ENCODE peak calls at places on chromosome 12, in seven cellular contexts. H is PC-3, D is GM23248, X is GM23338, G is HCT116, U is MM.1S, V is SK-N-SH. C is an unnamed sample.

GRCh38 chr12:14952295-14952995 is 9.0 kb downstream of the ARHGDIB start:
- DNase-seq in H (peak; percentile 90), D (peak; percentile 98), X (no peak), G (peak; percentile 48), U (peak; percentile 84), V (no peak), C (peak; percentile 77)

GRCh38 chr12:26231930-26232329 is 36.6 kb downstream of the SSPN start:
- DNase-seq in H (no peak), D (no peak), X (no peak), G (no peak), U (no peak), V (no peak), C (no peak)

GRCh38 chr12:117514016-117514415 is 152.6 kb upstream of the NOS1 start:
- DNase-seq in H (no peak), D (no peak), X (peak; percentile 33), G (no peak), U (no peak), V (no peak), C (no peak)

GRCh38 chr12:126668961-126669360 is 1598.0 kb upstream of the TMEM132C start:
- DNase-seq in H (peak; percentile 56), D (peak; percentile 63), X (no peak), G (no peak), U (no peak), V (no peak), C (no peak)

GRCh38 chr12:92466391-92467305 is 236.1 kb upstream of the PLEKHG7 start:
- DNase-seq in H (no peak), D (no peak), X (peak; percentile 74), G (no peak), U (peak; percentile 79), V (no peak), C (peak; percentile 92)

GRCh38 chr12:28088566-28089277 is 101.5 kb upstream of the CCDC91 start:
- DNase-seq in H (no peak), D (peak; percentile 48), X (no peak), G (no peak), U (peak; percentile 33), V (no peak), C (no peak)

GRCh38 chr12:118148287-118148686 is 12.4 kb downstream of the PEBP1 start:
- DNase-seq in H (no peak), D (no peak), X (no peak), G (no peak), U (no peak), V (no peak), C (no peak)

GRCh38 chr12:21190016-21190415 is 59.0 kb downstream of the SLCO1B1 start:
- DNase-seq in H (no peak), D (no peak), X (no peak), G (no peak), U (no peak), V (no peak), C (no peak)

GRCh38 chr12:42846782-42847181 is 257.2 kb upstream of the PRICKLE1 start:
- DNase-seq in H (no peak), D (peak; percentile 64), X (no peak), G (no peak), U (no peak), V (no peak), C (no peak)

GRCh38 chr12:71947645-71948105 is 9.0 kb downstream of the TPH2 start:
- DNase-seq in H (peak; percentile 63), D (peak; percentile 79), X (peak; percentile 98), G (no peak), U (no peak), V (no peak), C (no peak)

GRCh38 chr12:101727098-101727497 is 12.2 kb downstream of the SYCP3 start:
- DNase-seq in H (peak; percentile 36), D (no peak), X (no peak), G (no peak), U (no peak), V (no peak), C (no peak)

GRCh38 chr12:95066091-95066855 is 7.1 kb downstream of the NR2C1 start:
- DNase-seq in H (peak; percentile 87), D (no peak), X (no peak), G (no peak), U (no peak), V (no peak), C (no peak)

GRCh38 chr12:117963836-117964235 is 5.0 kb downstream of the KSR2 start:
- DNase-seq in H (no peak), D (no peak), X (no peak), G (no peak), U (no peak), V (no peak), C (no peak)

GRCh38 chr12:48996794-48997718 is 2.1 kb downstream of the DDN start:
- DNase-seq in H (peak; percentile 75), D (peak; percentile 87), X (peak; percentile 95), G (no peak), U (peak; percentile 59), V (peak; percentile 82), C (peak; percentile 71)

GRCh38 chr12:3069714-3070113 is 7.5 kb upstream of the TSPAN9 start:
- DNase-seq in H (no peak), D (no peak), X (no peak), G (no peak), U (no peak), V (no peak), C (no peak)

GRCh38 chr12:120540445-120540844 is 6.3 kb downstream of the RNF10 start:
- DNase-seq in H (no peak), D (peak; percentile 46), X (no peak), G (no peak), U (peak; percentile 30), V (no peak), C (no peak)

GRCh38 chr12:96327889-96328288 is 72.3 kb downstream of the CDK17 start:
- DNase-seq in H (no peak), D (no peak), X (no peak), G (no peak), U (no peak), V (no peak), C (peak; percentile 76)

GRCh38 chr12:128968668-128969067 is 115.4 kb downstream of the GLT1D1 start:
- DNase-seq in H (no peak), D (no peak), X (no peak), G (no peak), U (no peak), V (peak; percentile 36), C (no peak)

GRCh38 chr12:7832059-7832696 is 40.5 kb downstream of the SLC2A14 start:
- DNase-seq in H (peak; percentile 50), D (peak; percentile 82), X (peak; percentile 86), G (peak; percentile 32), U (peak; percentile 35), V (peak; percentile 49), C (peak; percentile 66)

GRCh38 chr12:27463826-27464554 is 17.5 kb downstream of the SMCO2 start:
- DNase-seq in H (no peak), D (peak; percentile 80), X (peak; percentile 11), G (no peak), U (no peak), V (no peak), C (no peak)

GRCh38 chr12:91985002-91985767 is 160.5 kb downstream of the BTG1 start:
- DNase-seq in H (no peak), D (peak; percentile 87), X (no peak), G (no peak), U (no peak), V (no peak), C (no peak)

GRCh38 chr12:6370994-6371754 is 4.2 kb downstream of the SCNN1A start:
- DNase-seq in H (peak; percentile 97), D (peak; percentile 53), X (peak; percentile 96), G (peak; percentile 95), U (no peak), V (no peak), C (no peak)

GRCh38 chr12:63129927-63130326 is 21.1 kb downstream of the AVPR1A start:
- DNase-seq in H (no peak), D (no peak), X (no peak), G (no peak), U (no peak), V (no peak), C (no peak)

GRCh38 chr12:10624631-10625030 is 11.2 kb upstream of the MAGOHB start:
- DNase-seq in H (no peak), D (no peak), X (no peak), G (no peak), U (no peak), V (no peak), C (no peak)

GRCh38 chr12:2490746-2491145 is 304.0 kb upstream of the FKBP4 start:
- DNase-seq in H (no peak), D (no peak), X (no peak), G (no peak), U (no peak), V (no peak), C (no peak)

DNA sequence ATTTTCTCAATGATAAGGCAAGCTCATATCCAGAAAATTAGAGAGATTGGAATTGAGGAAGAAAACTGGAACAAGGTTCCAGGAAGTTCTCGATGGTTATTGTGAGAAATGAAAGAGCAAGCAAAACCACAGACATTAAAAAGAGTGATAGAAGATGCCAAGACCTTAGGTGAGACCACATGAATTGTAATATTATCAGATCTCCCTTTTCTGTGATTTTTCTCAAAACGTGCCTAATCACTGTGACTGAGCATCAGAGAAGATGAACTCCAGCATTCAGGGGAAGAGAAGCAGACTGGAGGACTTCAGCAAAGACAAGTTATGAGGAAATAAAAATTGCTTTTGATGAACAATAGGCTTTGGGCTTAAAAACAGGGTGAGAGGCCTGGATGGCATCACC is 278.8 kb downstream of the SOX5 start:
- DNase-seq in H (no peak), D (no peak), X (no peak), G (no peak), U (no peak), V (no peak), C (no peak)
- H3K4me2 ChIP-seq in H (no peak overlapping the region), D (no peak overlapping the region), X (no peak overlapping the region), G (no peak overlapping the region), U (peak overlapping the region; percentile 16), V (no peak overlapping the region), C (no peak overlapping the region)

GRCh38 chr12:58041441-58041840 is 100.1 kb downstream of the ATP23 start:
- DNase-seq in H (no peak), D (no peak), X (no peak), G (no peak), U (no peak), V (no peak), C (no peak)
- H3K9me2 ChIP-seq in H (no peaks in the 10 kb centered on the region), D (no peaks in the 10 kb centered on the region), X (peaks cover 5% of the 10 kb centered on the region), G (no peaks in the 10 kb centered on the region), U (no peaks in the 10 kb centered on the region), V (no peaks in the 10 kb centered on the region), C (no peaks in the 10 kb centered on the region)

GRCh38 chr12:11810962-11811361 is 161.5 kb downstream of the ETV6 start:
- DNase-seq in H (no peak), D (no peak), X (no peak), G (no peak), U (no peak), V (no peak), C (no peak)
- H3K4me2 ChIP-seq in H (no peak overlapping the region), D (no peak overlapping the region), X (peak overlapping the region; percentile 18), G (no peak overlapping the region), U (no peak overlapping the region), V (no peak overlapping the region), C (peak overlapping the region; percentile 69)

DNA sequence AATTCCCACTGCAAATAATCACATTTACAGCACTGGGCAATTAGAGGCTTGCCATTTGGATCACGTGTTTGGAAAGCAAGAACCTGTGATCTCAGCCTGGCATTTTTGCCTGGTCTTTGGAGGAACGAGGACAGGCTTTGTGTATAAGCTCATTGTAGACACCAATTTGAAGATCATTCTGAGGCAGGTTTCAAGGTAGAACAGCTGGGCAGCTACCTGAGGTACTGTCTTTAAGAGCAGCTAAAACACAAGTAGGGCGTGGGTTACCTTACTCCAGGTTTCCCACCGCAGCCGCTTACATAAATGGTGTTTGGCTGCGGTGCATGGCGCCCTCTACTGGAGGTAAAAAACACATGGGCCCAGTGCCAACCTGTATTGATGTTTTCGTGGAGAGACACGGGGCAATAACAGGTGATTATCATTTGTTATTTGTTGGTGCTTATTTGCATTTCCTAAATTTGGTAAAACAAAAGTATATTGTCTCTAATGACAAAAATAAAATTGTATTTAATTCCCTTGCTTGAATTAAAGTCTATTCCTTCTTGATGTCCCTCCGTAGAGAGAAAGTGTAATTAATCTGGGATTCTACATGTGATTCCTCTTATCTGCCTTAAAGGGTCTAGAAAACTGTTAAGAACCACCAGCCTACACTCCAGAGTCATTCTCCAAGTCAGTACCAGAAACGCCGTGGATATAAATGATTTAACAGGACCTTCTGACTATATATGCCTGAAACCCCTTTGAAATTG is 69.7 kb downstream of the SVOP start:
- DNase-seq in H (peak; percentile 91), D (peak; percentile 75), X (peak; percentile 91), G (peak; percentile 70), U (peak; percentile 86), V (peak; percentile 53), C (peak; percentile 83)
- H3K9me2 ChIP-seq in H (no peaks in the 10 kb centered on the region), D (no peaks in the 10 kb centered on the region), X (no peaks in the 10 kb centered on the region), G (no peaks in the 10 kb centered on the region), U (no peaks in the 10 kb centered on the region), V (no peaks in the 10 kb centered on the region), C (no peaks in the 10 kb centered on the region)